ENCODE peak calls at places on chromosomes 11 and 22, in five cellular contexts. One of them, this sample, is unnamed.

GRCh38 chr22:43923191-43923590 is 414 bp upstream of the PNPLA3 start:
- DNase-seq in ovary: no peak
- DNase-seq in heart left ventricle: no peak
- DNase-seq in fibroblast of mammary gland: no peak
- DNase-seq in tibial nerve: no peak
- DNase-seq in this sample: no peak

GRCh38 chr11:72732329-72732728 is 19.9 kb downstream of the ARAP1 start:
- DNase-seq in ovary: no peak
- DNase-seq in heart left ventricle: no peak
- DNase-seq in tibial nerve: no peak
- DNase-seq in fibroblast of mammary gland: no peak
- DNase-seq in this sample: no peak

GRCh38 chr11:45379162-45379863 is 93.2 kb upstream of the SYT13 start:
- DNase-seq in heart left ventricle: no peak
- DNase-seq in fibroblast of mammary gland: no peak
- DNase-seq in tibial nerve: no peak
- DNase-seq in ovary: no peak
- DNase-seq in this sample: no peak

GRCh38 chr11:59076876-59077571 is 9.1 kb upstream of the GLYATL1B start:
- DNase-seq in ovary: no peak
- DNase-seq in fibroblast of mammary gland: no peak
- DNase-seq in tibial nerve: no peak
- DNase-seq in heart left ventricle: no peak
- DNase-seq in this sample: no peak

GRCh38 chr22:45336971-45337431 is 27.3 kb downstream of the FAM118A start:
- DNase-seq in ovary: peak; percentile 70
- DNase-seq in heart left ventricle: peak; percentile 83
- DNase-seq in tibial nerve: peak; percentile 46
- DNase-seq in fibroblast of mammary gland: no peak
- DNase-seq in this sample: peak; percentile 89

GRCh38 chr22:35634981-35635540 is 13.2 kb upstream of the APOL6 start:
- DNase-seq in tibial nerve: no peak
- DNase-seq in ovary: no peak
- DNase-seq in heart left ventricle: no peak
- DNase-seq in fibroblast of mammary gland: peak; percentile 62
- DNase-seq in this sample: no peak

GRCh38 chr22:19537941-19538488 is 13.8 kb upstream of the CLDN5 start:
- DNase-seq in fibroblast of mammary gland: no peak
- DNase-seq in tibial nerve: no peak
- DNase-seq in heart left ventricle: no peak
- DNase-seq in ovary: no peak
- DNase-seq in this sample: no peak

GRCh38 chr11:65188486-65188885 is 6.8 kb downstream of the CAPN1 start:
- DNase-seq in tibial nerve: no peak
- DNase-seq in fibroblast of mammary gland: no peak
- DNase-seq in ovary: no peak
- DNase-seq in heart left ventricle: no peak
- DNase-seq in this sample: no peak

GRCh38 chr11:118623291-118623655 is 15.9 kb downstream of the PHLDB1 start:
- DNase-seq in tibial nerve: no peak
- DNase-seq in heart left ventricle: peak; percentile 72
- DNase-seq in ovary: no peak
- DNase-seq in fibroblast of mammary gland: no peak
- DNase-seq in this sample: no peak

GRCh38 chr11:102367364-102367763 is 20.4 kb downstream of the BIRC2 start:
- DNase-seq in heart left ventricle: no peak
- DNase-seq in ovary: no peak
- DNase-seq in fibroblast of mammary gland: peak; percentile 17
- DNase-seq in tibial nerve: no peak
- DNase-seq in this sample: no peak

GRCh38 chr22:44752285-44753188 is at the start of gene ARHGAP8:
- DNase-seq in tibial nerve: no peak
- DNase-seq in heart left ventricle: no peak
- DNase-seq in fibroblast of mammary gland: no peak
- DNase-seq in ovary: no peak
- DNase-seq in this sample: no peak

GRCh38 chr11:114091791-114092397 is 32.4 kb downstream of the ZBTB16 start:
- DNase-seq in ovary: no peak
- DNase-seq in heart left ventricle: no peak
- DNase-seq in tibial nerve: no peak
- DNase-seq in fibroblast of mammary gland: no peak
- DNase-seq in this sample: no peak

GRCh38 chr11:61107888-61108287 is 5.6 kb downstream of the CD5 start:
- DNase-seq in heart left ventricle: no peak
- DNase-seq in ovary: no peak
- DNase-seq in tibial nerve: no peak
- DNase-seq in fibroblast of mammary gland: no peak
- DNase-seq in this sample: no peak

GRCh38 chr11:108278546-108278945 is 55.7 kb downstream of the ATM start:
- DNase-seq in fibroblast of mammary gland: peak; percentile 1
- DNase-seq in heart left ventricle: no peak
- DNase-seq in tibial nerve: no peak
- DNase-seq in ovary: no peak
- DNase-seq in this sample: no peak

GRCh38 chr11:58301576-58301975 is 33.5 kb upstream of the OR10W1 start:
- DNase-seq in heart left ventricle: no peak
- DNase-seq in ovary: no peak
- DNase-seq in fibroblast of mammary gland: peak; percentile 72
- DNase-seq in tibial nerve: no peak
- DNase-seq in this sample: no peak

GRCh38 chr22:35839811-35840739 is 122.4 kb downstream of the APOL5 start:
- DNase-seq in heart left ventricle: peak; percentile 85
- DNase-seq in ovary: peak; percentile 89
- DNase-seq in tibial nerve: peak; percentile 63
- DNase-seq in fibroblast of mammary gland: peak; percentile 98
- DNase-seq in this sample: peak; percentile 83

GRCh38 chr11:104163100-104164027 is 583 bp downstream of the PDGFD start:
- DNase-seq in ovary: peak; percentile 52
- DNase-seq in heart left ventricle: no peak
- DNase-seq in tibial nerve: no peak
- DNase-seq in fibroblast of mammary gland: peak; percentile 34
- DNase-seq in this sample: no peak

GRCh38 chr11:13831707-13832106 is 130.8 kb upstream of the SPON1 start:
- DNase-seq in tibial nerve: no peak
- DNase-seq in fibroblast of mammary gland: no peak
- DNase-seq in heart left ventricle: no peak
- DNase-seq in ovary: no peak
- DNase-seq in this sample: no peak

GRCh38 chr22:37566903-37567798 is 6.9 kb downstream of the CDC42EP1 start:
- DNase-seq in heart left ventricle: peak; percentile 91
- DNase-seq in fibroblast of mammary gland: peak; percentile 56
- DNase-seq in tibial nerve: peak; percentile 67
- DNase-seq in ovary: peak; percentile 71
- DNase-seq in this sample: peak; percentile 46

GRCh38 chr22:35314161-35314942 is 14.7 kb downstream of the TOM1 start:
- DNase-seq in ovary: no peak
- DNase-seq in heart left ventricle: no peak
- DNase-seq in tibial nerve: no peak
- DNase-seq in fibroblast of mammary gland: no peak
- DNase-seq in this sample: no peak

GRCh38 chr11:77619576-77620198 is 17.9 kb downstream of the CLNS1A start:
- DNase-seq in fibroblast of mammary gland: peak; percentile 57
- DNase-seq in heart left ventricle: no peak
- DNase-seq in tibial nerve: no peak
- DNase-seq in ovary: no peak
- DNase-seq in this sample: no peak

GRCh38 chr22:27687984-27688545 is 113.5 kb downstream of the MN1 start:
- DNase-seq in heart left ventricle: no peak
- DNase-seq in ovary: no peak
- DNase-seq in fibroblast of mammary gland: peak; percentile 31
- DNase-seq in tibial nerve: no peak
- DNase-seq in this sample: no peak

GRCh38 chr11:17609536-17610401 is 62.7 kb downstream of the OTOG start:
- DNase-seq in tibial nerve: no peak
- DNase-seq in ovary: no peak
- DNase-seq in heart left ventricle: no peak
- DNase-seq in fibroblast of mammary gland: no peak
- DNase-seq in this sample: no peak

GRCh38 chr11:130068546-130068985 is 1.1 kb upstream of the APLP2 start:
- DNase-seq in tibial nerve: no peak
- DNase-seq in fibroblast of mammary gland: no peak
- DNase-seq in ovary: no peak
- DNase-seq in heart left ventricle: no peak
- DNase-seq in this sample: no peak

GRCh38 chr11:11318961-11319360 is 34.1 kb downstream of the CSNK2A3 start:
- DNase-seq in fibroblast of mammary gland: no peak
- DNase-seq in heart left ventricle: no peak
- DNase-seq in tibial nerve: no peak
- DNase-seq in ovary: no peak
- DNase-seq in this sample: no peak

GRCh38 chr22:45876136-45877035 is 100.6 kb downstream of the WNT7B start:
- DNase-seq in heart left ventricle: no peak
- DNase-seq in ovary: no peak
- DNase-seq in fibroblast of mammary gland: no peak
- DNase-seq in tibial nerve: peak; percentile 7
- DNase-seq in this sample: no peak

GRCh38 chr11:18527512-18527911 is 770 bp upstream of the TSG101 start:
- DNase-seq in tibial nerve: no peak
- DNase-seq in heart left ventricle: no peak
- DNase-seq in ovary: no peak
- DNase-seq in fibroblast of mammary gland: peak; percentile 62
- DNase-seq in this sample: no peak

GRCh38 chr11:56700242-56700918 is 1.5 kb downstream of the OR9G1 start:
- DNase-seq in heart left ventricle: no peak
- DNase-seq in tibial nerve: no peak
- DNase-seq in ovary: no peak
- DNase-seq in fibroblast of mammary gland: no peak
- DNase-seq in this sample: no peak

GRCh38 chr11:13962562-13963168 is at the start of gene SPON1:
- DNase-seq in tibial nerve: no peak
- DNase-seq in heart left ventricle: peak; percentile 73
- DNase-seq in fibroblast of mammary gland: peak; percentile 24
- DNase-seq in ovary: peak; percentile 33
- DNase-seq in this sample: no peak

GRCh38 chr11:15258433-15259350 is 144.0 kb downstream of the INSC start:
- DNase-seq in fibroblast of mammary gland: peak; percentile 64
- DNase-seq in tibial nerve: no peak
- DNase-seq in heart left ventricle: no peak
- DNase-seq in ovary: no peak
- DNase-seq in this sample: peak; percentile 67

GRCh38 chr11:130890039-130890745 is 26.1 kb downstream of the SNX19 start:
- DNase-seq in tibial nerve: no peak
- DNase-seq in fibroblast of mammary gland: no peak
- DNase-seq in ovary: no peak
- DNase-seq in heart left ventricle: no peak
- DNase-seq in this sample: no peak

GRCh38 chr11:62182147-62182869 is 7.7 kb upstream of the SCGB1D1 start:
- DNase-seq in heart left ventricle: no peak
- DNase-seq in tibial nerve: no peak
- DNase-seq in fibroblast of mammary gland: no peak
- DNase-seq in ovary: no peak
- DNase-seq in this sample: no peak
- TF ChIP-seq CTCF in heart left ventricle: no peak
- TF ChIP-seq CTCF in tibial nerve: no peak
- TF ChIP-seq CTCF in fibroblast of mammary gland: no peak
- TF ChIP-seq CTCF in ovary: no peak
- TF ChIP-seq CTCF in this sample: no peak

GRCh38 chr11:30992513-30992849 is 377.1 kb downstream of the DCDC1 start:
- DNase-seq in ovary: no peak
- DNase-seq in tibial nerve: no peak
- DNase-seq in fibroblast of mammary gland: no peak
- DNase-seq in heart left ventricle: no peak
- DNase-seq in this sample: no peak

GRCh38 chr11:30991376-30991775 is 378.2 kb downstream of the DCDC1 start:
- DNase-seq in heart left ventricle: no peak
- DNase-seq in fibroblast of mammary gland: no peak
- DNase-seq in tibial nerve: no peak
- DNase-seq in ovary: no peak
- DNase-seq in this sample: no peak

GRCh38 chr11:30987819-30988218 is 381.7 kb downstream of the DCDC1 start:
- DNase-seq in fibroblast of mammary gland: no peak
- DNase-seq in ovary: no peak
- DNase-seq in heart left ventricle: no peak
- DNase-seq in tibial nerve: no peak
- DNase-seq in this sample: no peak

GRCh38 chr11:30990625-30991348 is 378.8 kb downstream of the DCDC1 start:
- DNase-seq in ovary: no peak
- DNase-seq in fibroblast of mammary gland: no peak
- DNase-seq in tibial nerve: no peak
- DNase-seq in heart left ventricle: no peak
- DNase-seq in this sample: peak; percentile 83

GRCh38 chr11:30991802-30992512 is 377.6 kb downstream of the DCDC1 start:
- DNase-seq in fibroblast of mammary gland: no peak
- DNase-seq in tibial nerve: no peak
- DNase-seq in ovary: no peak
- DNase-seq in heart left ventricle: no peak
- DNase-seq in this sample: no peak
- H3K4me3 ChIP-seq in fibroblast of mammary gland: no peak overlapping the region
- H3K4me3 ChIP-seq in tibial nerve: no peak overlapping the region
- H3K4me3 ChIP-seq in ovary: no peak overlapping the region
- H3K4me3 ChIP-seq in heart left ventricle: no peak overlapping the region
- H3K4me3 ChIP-seq in this sample: no peak overlapping the region

DNA sequence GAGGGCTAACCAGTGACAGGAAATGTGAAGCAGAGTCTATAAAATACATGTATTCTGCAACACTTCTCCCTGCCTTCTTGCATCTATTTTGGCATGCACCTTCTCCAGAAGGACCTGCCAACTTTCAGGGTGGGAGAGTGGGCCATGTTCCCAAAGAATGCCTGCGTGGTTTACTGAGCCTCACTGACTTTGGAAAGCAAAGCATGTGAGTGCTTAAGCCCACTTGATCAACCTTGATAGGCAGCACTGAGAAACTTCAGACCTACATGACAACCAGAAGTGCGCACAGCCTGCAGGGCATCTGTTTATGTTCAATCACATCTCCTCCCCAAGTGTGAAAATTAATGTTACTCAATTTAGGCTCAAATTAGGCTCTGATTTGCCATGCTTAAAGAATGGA is 69.2 kb downstream of the AMOTL1 start:
- DNase-seq in tibial nerve: no peak
- DNase-seq in fibroblast of mammary gland: no peak
- DNase-seq in heart left ventricle: no peak
- DNase-seq in ovary: no peak
- DNase-seq in this sample: no peak
- TF ChIP-seq CTCF in tibial nerve: no peak
- TF ChIP-seq CTCF in fibroblast of mammary gland: no peak
- TF ChIP-seq CTCF in heart left ventricle: no peak
- TF ChIP-seq CTCF in ovary: no peak
- TF ChIP-seq CTCF in this sample: no peak

DNA sequence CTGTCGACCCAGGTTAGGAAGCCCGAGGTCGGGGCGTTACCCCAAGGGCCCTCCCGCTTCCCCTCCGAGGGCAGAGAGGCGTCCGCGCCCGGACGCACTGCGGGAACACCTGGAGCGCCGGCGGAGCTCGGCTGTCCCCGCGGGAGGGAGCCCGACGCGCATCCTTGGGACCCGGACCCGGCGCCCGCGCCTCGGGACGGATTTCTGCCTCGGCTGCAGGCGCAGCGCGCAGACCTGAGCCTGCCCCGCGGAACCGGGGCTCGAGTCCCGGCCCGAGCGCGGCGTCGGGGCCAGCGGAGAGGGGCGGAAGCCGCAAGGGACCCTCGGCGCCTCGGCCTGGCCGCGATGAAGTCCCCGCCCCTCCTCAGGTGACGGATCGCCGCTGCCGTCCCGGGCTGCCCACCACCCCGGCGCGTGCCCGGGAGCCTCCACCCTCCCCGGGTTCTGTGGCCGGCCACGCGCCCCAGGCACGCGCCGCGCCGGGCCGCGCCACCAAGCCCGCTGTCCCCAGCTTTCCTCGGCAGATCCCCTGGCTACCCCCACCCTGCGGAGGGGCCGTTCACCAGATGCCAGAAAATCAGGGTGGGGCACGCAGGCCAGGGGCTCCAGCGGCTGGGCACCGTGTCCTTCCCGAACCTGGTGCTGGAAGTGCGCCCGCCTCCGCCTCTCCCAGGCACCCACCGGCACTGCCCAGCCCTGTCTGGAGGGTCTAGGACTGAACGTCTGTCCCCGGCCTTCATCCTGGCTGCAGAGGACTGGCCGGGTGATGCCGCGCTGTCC is 407 bp downstream of the GLB1L3 start:
- DNase-seq in fibroblast of mammary gland: no peak
- DNase-seq in tibial nerve: no peak
- DNase-seq in ovary: no peak
- DNase-seq in heart left ventricle: no peak
- DNase-seq in this sample: no peak
- H3K4me3 ChIP-seq in fibroblast of mammary gland: no peak overlapping the region
- H3K4me3 ChIP-seq in tibial nerve: peak overlapping the region; percentile 43
- H3K4me3 ChIP-seq in ovary: peak overlapping the region; percentile 30
- H3K4me3 ChIP-seq in heart left ventricle: peak overlapping the region; percentile 44
- H3K4me3 ChIP-seq in this sample: peak overlapping the region; percentile 22

This sample was measured in LNCaP clone FGC.